ENCODE peak calls at places on chromosomes 4 and X, in eight cellular contexts. T is nephron progenitor cell; W is heart left ventricle; A is activated CD8-positive, alpha-beta memory T cell treated with anti-CD3 and anti-CD28 coated beads, Interleukin-2, amount 50 U/mL, for 4 hours; B is NCI-H69; X is mesenchymal stem cell; G is psoas muscle; F is omental fat pad. V is an unnamed sample.

GRCh38 chr4:26619784-26620183 is 35.9 kb downstream of the TBC1D19 start:
- DNase-seq in T (no peak), W (no peak), A (no peak), B (no peak), X (peak; percentile 54), G (no peak), F (no peak), V (no peak)

GRCh38 chr4:100306018-100306417 is 115.8 kb upstream of the DDIT4L start:
- DNase-seq in T (no peak), W (no peak), A (no peak), B (no peak), X (peak; percentile 28), G (no peak), F (no peak), V (no peak)

GRCh38 chr4:7410470-7410869 is 24.3 kb downstream of the PSAPL1 start:
- DNase-seq in T (no peak), W (no peak), A (no peak), B (peak; percentile 9), X (peak; percentile 67), G (no peak), F (no peak), V (no peak)

GRCh38 chr4:27986476-27986875 is 1125.8 kb downstream of the STIM2 start:
- DNase-seq in T (no peak), W (no peak), A (no peak), B (no peak), X (no peak), G (no peak), F (no peak), V (no peak)

GRCh38 chrX:154486052-154486395 is 391 bp downstream of the UBL4A start:
- DNase-seq in T (peak; percentile 34), W (peak; percentile 63), A (peak; percentile 32), B (peak; percentile 29), X (no peak), G (peak; percentile 75), F (no peak), V (no peak)

GRCh38 chrX:17082831-17083230 is 136.4 kb downstream of the REPS2 start:
- DNase-seq in T (no peak), W (no peak), A (no peak), B (peak; percentile 65), X (no peak), G (no peak), F (no peak), V (peak; percentile 76)

GRCh38 chr4:140740422-140740821 is 15.8 kb downstream of the TBC1D9 start:
- DNase-seq in T (no peak), W (no peak), A (no peak), B (peak; percentile 17), X (peak; percentile 47), G (no peak), F (no peak), V (no peak)

GRCh38 chrX:119489212-119490074 is 21.2 kb downstream of the SLC25A5 start:
- DNase-seq in T (no peak), W (no peak), A (no peak), B (no peak), X (no peak), G (no peak), F (no peak), V (no peak)

GRCh38 chr4:137614491-137614890 is 82.2 kb upstream of the PCDH18 start:
- DNase-seq in T (no peak), W (no peak), A (no peak), B (peak; percentile 17), X (peak; percentile 40), G (no peak), F (no peak), V (no peak)

GRCh38 chrX:134737061-134737460 is 78.8 kb upstream of the PLAC1 start:
- DNase-seq in T (no peak), W (no peak), A (no peak), B (peak; percentile 53), X (peak; percentile 75), G (peak; percentile 60), F (no peak), V (peak; percentile 75)

GRCh38 chr4:140637836-140638235 is 69.1 kb upstream of the UCP1 start:
- DNase-seq in T (no peak), W (no peak), A (no peak), B (peak; percentile 55), X (no peak), G (no peak), F (no peak), V (peak; percentile 52)

GRCh38 chr4:30605616-30606015 is 114.6 kb upstream of the PCDH7 start:
- DNase-seq in T (no peak), W (no peak), A (no peak), B (no peak), X (peak; percentile 38), G (no peak), F (no peak), V (no peak)

GRCh38 chr4:174193438-174194015 is 89.9 kb downstream of the FBXO8 start:
- DNase-seq in T (no peak), W (no peak), A (no peak), B (no peak), X (peak; percentile 25), G (no peak), F (no peak), V (no peak)

GRCh38 chr4:25448379-25449109 is 71.5 kb downstream of the ANAPC4 start:
- DNase-seq in T (no peak), W (no peak), A (no peak), B (no peak), X (peak; percentile 46), G (no peak), F (no peak), V (no peak)

GRCh38 chr4:4461850-4462249 is 74.9 kb downstream of the NSG1 start:
- DNase-seq in T (no peak), W (no peak), A (peak; percentile 32), B (no peak), X (no peak), G (no peak), F (no peak), V (no peak)

GRCh38 chr4:87152310-87153061 is 67.9 kb downstream of the KLHL8 start:
- DNase-seq in T (no peak), W (no peak), A (no peak), B (no peak), X (peak; percentile 19), G (no peak), F (no peak), V (no peak)

V was measured in NCI-H82.